ENCODE peak calls at places on chromosome 1, in five cellular contexts. Q, W, E, T and R are unnamed samples.
A peak's percentile ranks its signal among the peaks of the same experiment; 100 is the strongest.

GRCh38 chr1:183234660-183235476 is 48.8 kb downstream of the LAMC2 start:
- DNase-seq in E (peak; percentile 65), T (no peak), Q (no peak), W (peak; percentile 17), R (peak; percentile 22)

GRCh38 chr1:118335372-118335771 is 150.3 kb upstream of the SPAG17 start:
- DNase-seq in Q (no peak), E (no peak), W (peak; percentile 52), T (no peak), R (no peak)

GRCh38 chr1:173149887-173150286 is 57.2 kb downstream of the TNFSF4 start:
- DNase-seq in Q (no peak), W (no peak), E (no peak), T (no peak), R (no peak)

GRCh38 chr1:9688599-9688998 is 37.1 kb downstream of the PIK3CD start:
- DNase-seq in E (no peak), Q (no peak), W (no peak), T (no peak), R (no peak)

GRCh38 chr1:219660666-219661463 is 48.0 kb upstream of the ZC3H11B start:
- DNase-seq in E (no peak), W (no peak), Q (no peak), T (peak; percentile 39), R (peak; percentile 65)

GRCh38 chr1:54985556-54985955 is 5.1 kb downstream of the TMEM61 start:
- DNase-seq in W (no peak), Q (no peak), E (no peak), T (no peak), R (no peak)

GRCh38 chr1:18288609-18289219 is 181.1 kb downstream of the IGSF21 start:
- DNase-seq in T (no peak), W (peak; percentile 72), Q (no peak), E (no peak), R (no peak)

GRCh38 chr1:160154790-160155189 is 3.4 kb downstream of the ATP1A4 start:
- DNase-seq in W (no peak), Q (no peak), T (no peak), E (no peak), R (no peak)

GRCh38 chr1:154943649-154944421 is 7.3 kb upstream of the PMVK start:
- DNase-seq in E (peak; percentile 16), W (peak; percentile 67), Q (no peak), T (peak; percentile 64), R (peak; percentile 66)

GRCh38 chr1:12539320-12539704 is 78.7 kb downstream of the DHRS3 start:
- DNase-seq in E (no peak), W (no peak), Q (no peak), T (no peak), R (no peak)

GRCh38 chr1:109399326-109399957 is 1.7 kb upstream of the SORT1 start:
- DNase-seq in W (peak; percentile 77), E (peak; percentile 51), T (no peak), Q (no peak), R (peak; percentile 84)

GRCh38 chr1:213125686-213126085 is 74.6 kb downstream of the RPS6KC1 start:
- DNase-seq in E (no peak), W (no peak), T (no peak), Q (no peak), R (no peak)

GRCh38 chr1:78370356-78370755 is 120.4 kb upstream of the PTGFR start:
- DNase-seq in W (no peak), T (no peak), E (no peak), Q (no peak), R (no peak)

GRCh38 chr1:64183985-64184440 is 19.4 kb upstream of the UBE2U start:
- DNase-seq in E (no peak), Q (no peak), W (no peak), T (no peak), R (no peak)

GRCh38 chr1:233107130-233107529 is 156.7 kb downstream of the NTPCR start:
- DNase-seq in T (no peak), W (no peak), Q (no peak), E (no peak), R (no peak)

GRCh38 chr1:219792337-219793021 is 135.9 kb downstream of the SLC30A10 start:
- DNase-seq in Q (no peak), W (no peak), T (no peak), E (no peak), R (no peak)

GRCh38 chr1:106952766-106953165 is 103.7 kb upstream of the PRMT6 start:
- DNase-seq in Q (no peak), E (no peak), W (no peak), T (no peak), R (no peak)